ENCODE peak calls at places on chromosomes 16 and 17, in six cellular contexts. U, G, S, P, F and E are unnamed samples.
A peak's percentile ranks its signal among the peaks of the same experiment; 100 is the strongest.

GRCh38 chr17:81735181-81736102 is 23.4 kb downstream of the SLC25A10 start:
- DNase-seq in U (peak; percentile 63), G (no peak), S (peak; percentile 77), P (no peak), F (peak; percentile 26), E (peak; percentile 99)

GRCh38 chr16:54075446-54075845 is 211.1 kb downstream of the IRX3 start:
- DNase-seq in U (no peak), G (no peak), S (no peak), P (no peak), F (no peak), E (no peak)

GRCh38 chr17:63704259-63704576 is 4.3 kb upstream of the LIMD2 start:
- DNase-seq in U (no peak), G (no peak), S (no peak), P (no peak), F (no peak), E (no peak)

GRCh38 chr17:71917715-71918114 is 203.1 kb upstream of the SOX9 start:
- DNase-seq in U (no peak), G (no peak), S (no peak), P (no peak), F (no peak), E (no peak)

GRCh38 chr17:15122857-15123256 is 142.3 kb downstream of the PMP22 start:
- DNase-seq in U (no peak), G (no peak), S (no peak), P (no peak), F (no peak), E (no peak)

GRCh38 chr17:78278139-78278741 is 46.8 kb downstream of the TMEM235 start:
- DNase-seq in U (no peak), G (no peak), S (peak; percentile 75), P (no peak), F (no peak), E (no peak)

GRCh38 chr17:43085489-43085888 is 39.7 kb downstream of the BRCA1 start:
- DNase-seq in U (no peak), G (peak; percentile 9), S (peak; percentile 3), P (peak; percentile 7), F (no peak), E (no peak)

GRCh38 chr16:86387461-86388440 is 122.6 kb upstream of the FOXF1 start:
- DNase-seq in U (peak; percentile 20), G (no peak), S (peak; percentile 28), P (peak; percentile 89), F (no peak), E (peak; percentile 90)

GRCh38 chr17:82944990-82945389 is 105.2 kb upstream of the ZNF750 start:
- DNase-seq in U (no peak), G (no peak), S (no peak), P (no peak), F (no peak), E (no peak)

GRCh38 chr17:79859676-79860615 is 20.7 kb upstream of the CBX4 start:
- DNase-seq in U (no peak), G (no peak), S (no peak), P (no peak), F (no peak), E (no peak)

GRCh38 chr17:40562841-40563370 is 2.4 kb downstream of the CCR7 start:
- DNase-seq in U (no peak), G (no peak), S (no peak), P (no peak), F (no peak), E (no peak)

GRCh38 chr16:21101631-21102420 is 48.8 kb downstream of the DNAH3 start:
- DNase-seq in U (peak; percentile 50), G (peak; percentile 43), S (peak; percentile 50), P (no peak), F (no peak), E (peak; percentile 42)

GRCh38 chr16:65071371-65072311 is 50.2 kb downstream of the CDH11 start:
- DNase-seq in U (no peak), G (no peak), S (no peak), P (peak; percentile 4), F (no peak), E (no peak)

GRCh38 chr17:28988475-28988874 is 17.4 kb downstream of the SEZ6 start:
- DNase-seq in U (no peak), G (no peak), S (no peak), P (no peak), F (no peak), E (no peak)

GRCh38 chr16:55012793-55013192 is 82.1 kb downstream of the IRX5 start:
- DNase-seq in U (no peak), G (no peak), S (no peak), P (no peak), F (no peak), E (no peak)

GRCh38 chr17:2712300-2713043 is 908 bp upstream of the CLUH start:
- DNase-seq in U (no peak), G (no peak), S (no peak), P (no peak), F (no peak), E (peak; percentile 41)

GRCh38 chr17:83186751-83187421 is 107.5 kb downstream of the METRNL start:
- DNase-seq in U (no peak), G (no peak), S (no peak), P (no peak), F (no peak), E (no peak)

GRCh38 chr17:76697702-76698465 is 12.9 kb downstream of the MXRA7 start:
- DNase-seq in U (no peak), G (no peak), S (peak; percentile 79), P (no peak), F (no peak), E (no peak)

GRCh38 chr17:1643293-1643998 is 2.1 kb downstream of the SCARF1 start:
- DNase-seq in U (peak; percentile 65), G (no peak), S (no peak), P (no peak), F (no peak), E (peak; percentile 57)

GRCh38 chr16:8655184-8655717 is 19.2 kb upstream of the ABAT start:
- DNase-seq in U (no peak), G (peak; percentile 73), S (peak; percentile 37), P (peak; percentile 13), F (peak; percentile 31), E (peak; percentile 83)

GRCh38 chr16:84700518-84701277 is 898 bp downstream of the USP10 start:
- DNase-seq in U (peak; percentile 13), G (no peak), S (peak; percentile 61), P (peak; percentile 46), F (no peak), E (peak; percentile 64)

GRCh38 chr16:49785970-49786369 is 69.9 kb downstream of the ZNF423 start:
- DNase-seq in U (no peak), G (no peak), S (no peak), P (no peak), F (no peak), E (no peak)

GRCh38 chr17:79970576-79971068 is 65.0 kb downstream of the TBC1D16 start:
- DNase-seq in U (no peak), G (peak; percentile 77), S (peak; percentile 72), P (no peak), F (no peak), E (peak; percentile 78)

GRCh38 chr16:63461248-63461841 is 1425.1 kb upstream of the CDH8 start:
- DNase-seq in U (no peak), G (peak; percentile 25), S (peak; percentile 1), P (peak; percentile 72), F (no peak), E (peak; percentile 44)

GRCh38 chr16:676565-677297 is 1.3 kb downstream of the RHBDL1 start:
- DNase-seq in U (no peak), G (no peak), S (no peak), P (no peak), F (no peak), E (no peak)
- H3K4me3 ChIP-seq in U (no peak overlapping the region), G (no peak overlapping the region), S (no peak overlapping the region), P (no peak overlapping the region), F (no peak overlapping the region), E (no peak overlapping the region)

GRCh38 chr16:11201498-11202259 is 54.3 kb downstream of the SOCS1 start:
- DNase-seq in U (peak; percentile 36), G (peak; percentile 67), S (peak; percentile 90), P (peak; percentile 87), F (no peak), E (peak; percentile 88)
- TF ChIP-seq MAX in U (peak; percentile 18), G (peak; percentile 26), S (peak; percentile 64), P (no peak), F (no peak), E (peak; percentile 23)

GRCh38 chr16:87953308-87954208 is 2.3 kb downstream of the BANP start:
- DNase-seq in U (no peak), G (no peak), S (no peak), P (peak; percentile 65), F (no peak), E (no peak)
- TF ChIP-seq MYC in U (no peak), G (no peak), S (no peak), P (no peak), F (no peak), E (no peak)

DNA sequence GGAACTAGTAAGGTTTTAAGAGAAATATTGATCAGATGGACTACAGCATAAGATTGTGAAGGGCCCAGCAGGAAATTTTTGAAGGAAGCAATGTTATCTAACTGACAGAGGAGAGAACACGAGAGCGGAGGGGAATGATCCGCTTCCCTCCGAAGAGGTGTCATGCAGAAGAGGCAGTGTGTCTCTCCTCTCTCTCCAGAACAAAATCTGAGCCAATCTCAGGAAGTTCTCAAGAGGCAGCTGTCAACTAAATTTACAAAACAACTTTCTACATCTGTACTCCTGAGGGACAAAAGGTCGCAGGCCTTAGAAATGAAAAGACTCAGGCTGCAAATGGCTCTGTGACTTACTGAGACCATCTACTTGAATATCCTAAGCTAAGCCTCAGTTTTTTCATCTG is 224.6 kb upstream of the CDH5 start:
- DNase-seq in U (no peak), G (no peak), S (no peak), P (no peak), F (no peak), E (no peak)
- H3K4me3 ChIP-seq in U (no peak overlapping the region), G (no peak overlapping the region), S (no peak overlapping the region), P (no peak overlapping the region), F (no peak overlapping the region), E (no peak overlapping the region)

GRCh38 chr16:88686439-88687253 is at the start of gene SNAI3:
- DNase-seq in U (peak; percentile 89), G (peak; percentile 76), S (peak; percentile 97), P (peak; percentile 60), F (no peak), E (peak; percentile 96)
- TF ChIP-seq MAX in U (peak; percentile 60), G (peak; percentile 88), S (peak; percentile 87), P (no peak), F (no peak), E (no peak)

DNA sequence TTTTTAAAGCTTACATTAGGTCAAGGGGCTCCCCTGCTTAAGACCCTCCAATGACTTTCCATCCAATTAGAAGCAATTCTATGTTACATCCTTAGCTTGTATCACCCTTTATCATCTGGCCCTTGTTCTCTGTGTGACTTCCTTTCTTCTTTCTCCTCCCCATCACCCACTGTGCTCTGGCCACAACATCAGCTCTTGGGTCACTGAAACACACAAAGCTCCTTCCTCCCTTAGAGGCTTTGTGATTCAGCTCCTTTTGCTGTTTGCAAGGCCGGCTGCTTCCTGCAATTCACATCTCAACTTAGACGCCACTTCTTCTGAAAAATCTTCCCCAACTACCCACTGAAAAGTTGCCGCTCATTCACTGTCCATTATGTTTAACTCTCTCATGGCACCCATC is 130.9 kb upstream of the CACNG3 start:
- DNase-seq in U (no peak), G (no peak), S (no peak), P (no peak), F (no peak), E (no peak)
- TF ChIP-seq MYC in U (no peak), G (no peak), S (no peak), P (no peak), F (no peak), E (no peak)